ENCODE peak calls at places on chromosomes 1 and 21, in four cellular contexts. D is MM.1S, A is OCI-LY7, B is HCT116. E is an unnamed sample.
A peak's percentile ranks its signal among the peaks of the same experiment; 100 is the strongest.

GRCh38 chr1:66831529-66832239 is 30.6 kb upstream of the INSL5 start:
- DNase-seq in D (no peak), B (no peak), A (no peak), E (no peak)

GRCh38 chr21:34510148-34511142 is 1.6 kb downstream of the KCNE1 start:
- DNase-seq in A (peak; percentile 45), B (peak; percentile 18), D (peak; percentile 74), E (peak; percentile 87)

GRCh38 chr1:173062156-173062938 is 11.6 kb upstream of the TNFSF18 start:
- DNase-seq in A (no peak), D (no peak), B (no peak), E (peak; percentile 15)

GRCh38 chr1:43288058-43288784 is 2.8 kb upstream of the C1orf210 start:
- DNase-seq in D (no peak), A (no peak), B (no peak), E (no peak)

GRCh38 chr1:30257742-30258380 is 465.5 kb downstream of the MATN1 start:
- DNase-seq in B (no peak), D (no peak), A (no peak), E (no peak)

GRCh38 chr21:15192243-15192642 is 127.4 kb upstream of the NRIP1 start:
- DNase-seq in A (no peak), D (no peak), B (no peak), E (peak; percentile 49)

GRCh38 chr1:234533975-234534876 is 55.2 kb upstream of the TARBP1 start:
- DNase-seq in A (no peak), B (no peak), D (no peak), E (peak; percentile 91)

GRCh38 chr21:16195896-16196443 is 466.2 kb downstream of the USP25 start:
- DNase-seq in B (no peak), D (peak; percentile 14), A (no peak), E (no peak)

GRCh38 chr1:23567629-23567995 is 8.3 kb upstream of the ID3 start:
- DNase-seq in D (no peak), A (no peak), B (no peak), E (no peak)

GRCh38 chr1:227058321-227058751 is 118.2 kb downstream of the COQ8A start:
- DNase-seq in D (no peak), A (no peak), B (no peak), E (no peak)

GRCh38 chr1:227317541-227318002 is 720 bp downstream of the CDC42BPA start:
- DNase-seq in A (no peak), B (no peak), D (peak; percentile 47), E (peak; percentile 77)

GRCh38 chr1:25001125-25001915 is 71.2 kb upstream of the RUNX3 start:
- DNase-seq in B (no peak), A (no peak), D (no peak), E (no peak)

GRCh38 chr1:55860816-55861519 is 645.8 kb upstream of the USP24 start:
- DNase-seq in B (no peak), D (no peak), A (no peak), E (peak; percentile 26)

GRCh38 chr21:20943476-20944085 is 54.6 kb upstream of the NCAM2 start:
- DNase-seq in D (no peak), B (no peak), A (no peak), E (no peak)

GRCh38 chr1:54996869-54997710 is 1.6 kb upstream of the BSND start:
- DNase-seq in B (no peak), A (no peak), D (no peak), E (peak; percentile 38)

GRCh38 chr1:32536764-32537163 is 2.5 kb upstream of the ZBTB8A start:
- DNase-seq in A (no peak), D (no peak), B (no peak), E (no peak)

GRCh38 chr1:20574686-20575543 is 14.0 kb upstream of the CDA start:
- DNase-seq in D (peak; percentile 59), A (peak; percentile 52), B (peak; percentile 85), E (peak; percentile 84)

GRCh38 chr1:225517697-225518096 is 89.9 kb upstream of the LBR start:
- DNase-seq in D (no peak), A (no peak), B (no peak), E (no peak)

GRCh38 chr1:6962390-6962955 is 177.2 kb downstream of the CAMTA1 start:
- DNase-seq in B (peak; percentile 80), A (peak; percentile 66), D (peak; percentile 67), E (peak; percentile 60)

GRCh38 chr1:230157409-230158390 is 90.7 kb downstream of the GALNT2 start:
- DNase-seq in B (no peak), D (no peak), A (no peak), E (peak; percentile 74)

GRCh38 chr1:209485167-209485566 is 98.3 kb upstream of the CAMK1G start:
- DNase-seq in A (no peak), D (no peak), B (no peak), E (peak; percentile 46)

GRCh38 chr1:3869751-3870301 is 12.6 kb downstream of the DFFB start:
- DNase-seq in B (no peak), D (no peak), A (no peak), E (no peak)

GRCh38 chr1:30191154-30191702 is 532.2 kb downstream of the MATN1 start:
- DNase-seq in B (peak; percentile 37), A (peak; percentile 5), D (no peak), E (peak; percentile 68)

GRCh38 chr1:62539028-62539447 is 58.3 kb upstream of the ANGPTL3 start:
- DNase-seq in B (no peak), A (no peak), D (no peak), E (no peak)

GRCh38 chr1:14949836-14950674 is 203.5 kb upstream of the TMEM51 start:
- DNase-seq in A (no peak), B (no peak), D (no peak), E (no peak)

GRCh38 chr1:175434268-175434860 is 241.8 kb upstream of the KIAA0040 start:
- DNase-seq in A (peak; percentile 27), B (no peak), D (no peak), E (no peak)

GRCh38 chr1:52032785-52033131 is 852 bp downstream of the KTI12 start:
- DNase-seq in D (peak; percentile 49), A (peak; percentile 76), B (no peak), E (peak; percentile 56)

GRCh38 chr1:193070942-193071341 is 11.5 kb downstream of the RO60 start:
- DNase-seq in B (no peak), D (peak; percentile 56), A (peak; percentile 15), E (no peak)

GRCh38 chr1:173020138-173020742 is 30.5 kb downstream of the TNFSF18 start:
- DNase-seq in D (peak; percentile 80), A (peak; percentile 86), B (no peak), E (no peak)

GRCh38 chr1:31689821-31690220 is 14.0 kb downstream of the COL16A1 start:
- DNase-seq in D (no peak), B (peak; percentile 67), A (no peak), E (peak; percentile 39)

GRCh38 chr21:36195613-36196012 is 39.0 kb downstream of the DOP1B start:
- DNase-seq in D (no peak), B (no peak), A (no peak), E (no peak)

DNA sequence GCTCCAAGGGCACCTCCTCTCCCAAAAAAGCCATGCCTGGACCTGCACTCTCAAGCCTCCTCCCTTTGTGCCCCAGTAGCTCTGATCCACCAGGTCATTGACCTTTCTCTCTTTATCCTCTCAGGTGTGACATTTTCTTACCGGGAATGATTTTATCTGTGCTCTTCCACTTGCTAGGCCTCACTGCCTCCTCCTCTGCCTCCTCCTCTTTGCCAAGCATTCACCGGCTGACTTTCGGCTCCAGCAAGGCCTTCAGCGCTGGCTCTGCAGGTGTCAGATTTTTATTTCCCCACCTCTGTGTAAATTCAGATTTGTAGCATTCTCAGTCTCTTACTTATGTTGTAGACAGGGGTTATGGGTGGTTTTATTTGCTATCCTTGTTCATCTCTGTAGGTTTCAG is 91.5 kb downstream of the ST6GALNAC5 start:
- DNase-seq in A (no peak), D (no peak), B (no peak), E (no peak)
- TF ChIP-seq EZH2phosphoT487 in A (no peak), D (no peak), B (no peak), E (no peak)

GRCh38 chr1:232579461-232579860 is 50.5 kb downstream of the SIPA1L2 start:
- DNase-seq in A (no peak), D (no peak), B (no peak), E (no peak)
- TF ChIP-seq CTCF in A (no peak), D (no peak), B (no peak), E (no peak)

GRCh38 chr1:220786057-220786336 is 716 bp upstream of the MTARC1 start:
- DNase-seq in D (no peak), B (no peak), A (no peak), E (no peak)
- H2AFZ ChIP-seq in D (no peak overlapping the region), B (no peak overlapping the region), A (no peak overlapping the region), E (peak overlapping the region; percentile 22)

GRCh38 chr1:1283821-1284220 is 3.6 kb downstream of the SCNN1D start:
- DNase-seq in B (no peak), D (no peak), A (peak; percentile 43), E (no peak)

GRCh38 chr1:1281533-1282321 is 1.5 kb downstream of the SCNN1D start:
- DNase-seq in A (no peak), B (no peak), D (no peak), E (no peak)

GRCh38 chr1:1280782-1281481 is 696 bp downstream of the SCNN1D start:
- DNase-seq in B (no peak), D (no peak), A (no peak), E (no peak)

GRCh38 chr1:1284370-1285101 is 4.3 kb downstream of the SCNN1D start:
- DNase-seq in A (no peak), D (no peak), B (no peak), E (no peak)

GRCh38 chr1:1282998-1283397 is 2.8 kb downstream of the SCNN1D start:
- DNase-seq in B (no peak), A (no peak), D (no peak), E (no peak)
- TF ChIP-seq EZH2phosphoT487 in B (no peak), A (no peak), D (no peak), E (no peak)

DNA sequence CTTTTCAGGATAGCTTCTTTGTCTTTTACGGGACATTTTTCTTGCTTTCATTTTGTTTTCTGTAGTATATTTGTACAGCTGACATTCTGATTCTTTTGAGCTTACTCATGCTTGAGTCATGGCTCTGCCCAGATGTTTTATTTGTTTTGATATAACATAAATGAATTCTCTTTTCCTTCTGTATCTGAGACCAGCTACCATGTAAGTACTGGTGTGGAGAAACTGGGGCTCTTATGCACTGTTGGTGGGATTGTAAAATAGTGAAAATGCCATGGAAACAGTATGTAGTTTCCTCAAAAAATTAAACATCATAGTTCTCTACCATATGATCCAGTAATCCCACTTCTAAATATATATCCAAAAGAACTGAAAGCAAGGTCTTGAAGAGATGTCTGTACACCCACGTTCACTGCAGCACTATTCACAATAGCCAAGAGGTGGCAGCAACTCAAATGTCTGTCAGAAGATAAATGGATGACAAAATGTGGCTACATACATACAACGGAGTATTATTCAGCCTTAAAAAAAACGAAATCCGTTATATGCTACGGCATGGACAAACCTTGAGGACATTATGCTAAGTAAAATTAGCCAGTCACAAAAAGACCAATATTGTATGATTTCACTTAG is 61.4 kb downstream of the EIF2B3 start:
- DNase-seq in B (peak; percentile 18), A (peak; percentile 23), D (no peak), E (peak; percentile 27)
- TF ChIP-seq CTCF in B (peak; percentile 23), A (peak; percentile 74), D (peak; percentile 31), E (peak; percentile 36)

DNA sequence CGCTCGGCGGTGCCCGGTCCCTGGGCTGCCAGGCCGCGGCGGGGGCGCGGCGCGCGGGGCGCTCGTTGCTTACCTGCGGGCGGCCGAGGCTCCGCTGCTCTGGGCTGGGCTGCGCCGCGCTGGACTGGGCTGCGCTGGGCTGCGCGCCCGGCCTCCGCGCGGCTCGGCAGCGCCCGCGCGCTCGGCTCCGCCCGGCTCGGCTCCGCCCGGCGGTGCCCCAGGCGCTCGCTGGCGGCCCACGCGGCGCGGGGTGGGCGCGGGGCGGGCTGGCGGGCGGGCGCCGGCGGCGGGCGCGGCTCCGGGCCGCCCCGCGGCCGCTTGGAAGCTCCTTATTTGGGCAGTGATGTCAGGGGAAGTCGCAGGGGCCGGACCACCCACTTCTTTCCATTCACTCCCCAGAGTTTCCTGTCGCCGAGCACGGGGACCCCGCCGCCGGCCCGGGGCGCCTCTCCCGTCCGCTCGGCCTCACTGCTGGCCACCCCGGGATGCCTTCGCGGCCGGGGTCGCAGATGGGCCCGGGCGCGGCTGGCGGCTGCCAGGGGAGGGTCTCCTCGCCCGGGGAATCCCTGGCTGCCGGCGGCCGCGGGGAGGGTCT is 177.7 kb upstream of the EDN2 start:
- DNase-seq in A (no peak), B (peak; percentile 44), D (peak; percentile 37), E (peak; percentile 82)
- H2AFZ ChIP-seq in A (no peak overlapping the region), B (no peak overlapping the region), D (no peak overlapping the region), E (peak overlapping the region; percentile 52)

E was measured in hepatocyte.